ENCODE peak calls at places on chromosomes 16 and 17, in seven cellular contexts. Z is A549, T is breast epithelium, H is right lobe of liver, A is heart left ventricle, X is tibial artery, S is left ventricle myocardium inferior. G is an unnamed sample. For H3K4me1, the result is how much of the 10 kb centered on the place peaks cover.

GRCh38 chr17:48679385-48680096 is 42.8 kb downstream of the PRAC1 start:
- DNase-seq in T (no peak), Z (no peak), S (no peak), A (no peak), H (no peak), X (no peak), G (no peak)

GRCh38 chr17:64403881-64404460 is 13.3 kb upstream of the PECAM1 start:
- DNase-seq in Z (no peak), T (no peak), X (peak), S (no peak), H (no peak), A (no peak), G (no peak)

GRCh38 chr17:64107517-64108235 is 22.3 kb downstream of the ERN1 start:
- DNase-seq in X (no peak), S (no peak), T (no peak), Z (no peak), H (no peak), A (no peak), G (no peak)

GRCh38 chr17:19755392-19755791 is 7.3 kb upstream of the ALDH3A1 start:
- DNase-seq in X (no peak), H (no peak), T (no peak), A (no peak), S (no peak), Z (no peak), G (no peak)

GRCh38 chr17:81282141-81282540 is 13.0 kb downstream of the SLC38A10 start:
- DNase-seq in A (peak), Z (no peak), T (no peak), X (no peak), H (no peak), S (no peak), G (no peak)

GRCh38 chr16:31714899-31715504 is 158.6 kb upstream of the ZNF267 start:
- DNase-seq in A (no peak), S (no peak), Z (no peak), H (no peak), X (no peak), T (no peak), G (no peak)

GRCh38 chr16:50245417-50246298 is 20.7 kb upstream of the ADCY7 start:
- DNase-seq in S (no peak), A (peak), X (peak), H (peak), Z (peak), T (no peak), G (no peak)

GRCh38 chr16:19830902-19831555 is 53.6 kb downstream of the GPRC5B start:
- DNase-seq in S (no peak), A (no peak), X (no peak), T (no peak), H (no peak), Z (no peak), G (no peak)

GRCh38 chr17:82248815-82249638 is 20.2 kb downstream of the SLC16A3 start:
- DNase-seq in H (peak), Z (no peak), X (no peak), A (peak), T (no peak), S (no peak), G (no peak)

GRCh38 chr17:21495281-21495680 is 119.1 kb downstream of the KCNJ12 start:
- DNase-seq in X (peak), S (no peak), H (no peak), A (no peak), Z (no peak), T (no peak), G (no peak)

GRCh38 chr17:1399366-1399678 is 700 bp downstream of the YWHAE start:
- DNase-seq in Z (no peak), X (no peak), S (peak), T (peak), A (peak), H (no peak), G (no peak)

GRCh38 chr17:59863607-59864006 is 29.1 kb downstream of the TUBD1 start:
- DNase-seq in H (no peak), T (no peak), S (no peak), Z (no peak), X (no peak), A (no peak), G (no peak)

GRCh38 chr16:52773026-52773425 is 226.1 kb upstream of the TOX3 start:
- DNase-seq in S (no peak), H (no peak), Z (no peak), T (no peak), X (no peak), A (no peak), G (no peak)

GRCh38 chr16:46573008-46573833 is 48.0 kb downstream of the SHCBP1 start:
- DNase-seq in A (no peak), T (no peak), H (no peak), X (no peak), Z (peak), S (no peak), G (no peak)

GRCh38 chr17:4807534-4808377 is 804 bp downstream of the PLD2 start:
- DNase-seq in T (no peak), S (no peak), X (no peak), A (no peak), H (peak), Z (no peak), G (no peak)

GRCh38 chr16:89090182-89090630 is 3.4 kb upstream of the ACSF3 start:
- DNase-seq in X (no peak), H (no peak), Z (no peak), S (no peak), A (no peak), T (no peak), G (no peak)

GRCh38 chr16:72654535-72654934 is 393.4 kb downstream of the ZFHX3 start:
- DNase-seq in Z (no peak), T (no peak), X (no peak), H (no peak), S (no peak), A (no peak), G (no peak)

GRCh38 chr17:15883617-15884111 is 61.3 kb upstream of the ADORA2B start:
- DNase-seq in T (no peak), A (no peak), H (no peak), Z (peak), S (no peak), X (no peak), G (no peak)

GRCh38 chr16:50709061-50709695 is 15.8 kb downstream of the NOD2 start:
- DNase-seq in H (no peak), Z (no peak), S (no peak), A (no peak), T (no peak), X (no peak), G (no peak)

GRCh38 chr17:55705847-55706246 is 16.8 kb downstream of the TMEM100 start:
- DNase-seq in X (no peak), T (no peak), A (no peak), Z (peak), H (no peak), S (no peak), G (no peak)

GRCh38 chr16:84224554-84224953 is 15.3 kb downstream of the KCNG4 start:
- DNase-seq in X (no peak), T (no peak), Z (no peak), A (no peak), S (no peak), H (no peak), G (no peak)

GRCh38 chr17:78058001-78058400 is 70.6 kb downstream of the TMC6 start:
- DNase-seq in Z (no peak), A (no peak), H (no peak), X (no peak), S (no peak), T (no peak), G (no peak)

GRCh38 chr16:15811778-15812750 is 44.8 kb downstream of the MYH11 start:
- DNase-seq in A (no peak), X (peak), S (no peak), T (no peak), Z (peak), H (no peak), G (peak)

GRCh38 chr17:35011671-35012216 is 31.4 kb downstream of the LIG3 start:
- DNase-seq in H (no peak), T (no peak), A (no peak), Z (no peak), X (no peak), S (no peak), G (no peak)

GRCh38 chr17:43416998-43417891 is 18.5 kb downstream of the ARL4D start:
- DNase-seq in S (peak), A (peak), T (peak), Z (peak), X (peak), H (no peak), G (no peak)

GRCh38 chr17:78697122-78697845 is 84.8 kb downstream of the CYTH1 start:
- DNase-seq in X (no peak), T (no peak), S (no peak), Z (no peak), A (no peak), H (no peak), G (no peak)

GRCh38 chr16:27321013-27321960 is 7.5 kb downstream of the IL4R start:
- DNase-seq in A (no peak), Z (no peak), H (no peak), S (no peak), X (no peak), T (no peak), G (no peak)

GRCh38 chr16:54779549-54779948 is 151.1 kb upstream of the IRX5 start:
- DNase-seq in T (no peak), H (no peak), X (no peak), S (no peak), Z (no peak), A (no peak), G (no peak)

GRCh38 chr16:49833796-49834195 is 22.1 kb downstream of the ZNF423 start:
- DNase-seq in H (no peak), X (peak), Z (no peak), S (peak), T (no peak), A (no peak), G (no peak)

GRCh38 chr17:76261421-76262215 is 3.5 kb upstream of the UBALD2 start:
- DNase-seq in H (no peak), T (no peak), S (no peak), A (no peak), X (no peak), Z (no peak), G (no peak)

GRCh38 chr17:72296456-72296855 is 175.6 kb downstream of the SOX9 start:
- DNase-seq in Z (no peak), T (no peak), X (no peak), S (no peak), A (no peak), H (no peak), G (no peak)

GRCh38 chr16:24577167-24577566 is 37.8 kb downstream of the RBBP6 start:
- DNase-seq in A (no peak), H (no peak), T (no peak), Z (no peak), S (no peak), X (no peak), G (no peak)

GRCh38 chr16:72995151-72995881 is 52.6 kb downstream of the ZFHX3 start:
- DNase-seq in X (peak), T (no peak), H (no peak), A (no peak), S (no peak), Z (peak), G (no peak)

GRCh38 chr17:79813826-79814623 is 17.1 kb upstream of the CBX8 start:
- DNase-seq in S (no peak), H (no peak), X (no peak), T (no peak), A (no peak), Z (no peak), G (no peak)

GRCh38 chr17:11487469-11487868 is 110.8 kb upstream of the DNAH9 start:
- DNase-seq in S (no peak), A (no peak), X (no peak), T (no peak), Z (no peak), H (no peak), G (no peak)

GRCh38 chr16:57263585-57264351 is 18.7 kb downstream of the ARL2BP start:
- DNase-seq in S (no peak), Z (no peak), A (no peak), T (peak), H (no peak), X (peak), G (no peak)
- H3K4me1 ChIP-seq in S (under half), Z (under half), A (under half), T (under half), H (under half), X (under half), G (under half)

GRCh38 chr16:3490911-3491629 is 4.2 kb downstream of the C16orf90 start:
- DNase-seq in H (no peak), T (no peak), S (no peak), Z (no peak), A (no peak), X (no peak), G (no peak)
- TF ChIP-seq CTCF in H (peak), T (no peak), S (peak), Z (no peak), A (peak), X (no peak), G (no peak)

GRCh38 chr17:7623661-7624060 is 4.0 kb downstream of the SAT2 start:
- DNase-seq in T (no peak), X (no peak), Z (no peak), H (no peak), A (no peak), S (no peak), G (no peak)
- H3K4me1 ChIP-seq in T (under half), X (under half), Z (under half), H (under half), A (under half), S (under half), G (under half)

GRCh38 chr16:30670072-30670824 is 12.0 kb downstream of the FBRS start:
- DNase-seq in X (no peak), A (no peak), T (no peak), H (no peak), Z (no peak), S (no peak), G (no peak)
- TF ChIP-seq CTCF in X (no peak), A (peak), T (no peak), H (no peak), Z (no peak), S (no peak), G (no peak)

GRCh38 chr17:17783121-17783824 is 53.5 kb downstream of the SREBF1 start:
- DNase-seq in H (peak), S (peak), X (peak), A (peak), Z (no peak), T (peak), G (no peak)
- H3K4me1 ChIP-seq in H (under half), S (half or more), X (under half), A (under half), Z (half or more), T (under half), G (under half)

GRCh38 chr16:2598133-2598641 is 60.4 kb downstream of the PDPK1 start:
- DNase-seq in Z (no peak), T (peak), S (no peak), A (no peak), X (peak), H (peak), G (no peak)

GRCh38 chr16:2598723-2599122 is 60.9 kb downstream of the PDPK1 start:
- DNase-seq in S (no peak), Z (no peak), X (peak), H (no peak), T (no peak), A (no peak), G (no peak)

GRCh38 chr16:2597560-2597902 is 59.7 kb downstream of the PDPK1 start:
- DNase-seq in A (no peak), T (peak), S (no peak), H (peak), Z (no peak), X (no peak), G (no peak)

GRCh38 chr16:2603165-2604015 is 65.6 kb downstream of the PDPK1 start:
- DNase-seq in S (peak), X (peak), T (peak), Z (peak), H (peak), A (peak), G (peak)
- TF ChIP-seq CTCF in S (no peak), X (no peak), T (no peak), Z (no peak), H (no peak), A (no peak), G (no peak)

G was measured in thoracic aorta.